ENCODE peak calls at places on chromosomes 11 and 22, in eight cellular contexts. One of them, this sample, is unnamed.

GRCh38 chr11:131597875-131598274 is 227.5 kb downstream of the NTM start:
- DNase-seq in prostate gland: no peak
- DNase-seq in A549: no peak
- DNase-seq in lower leg skin: no peak
- DNase-seq in testis: no peak
- DNase-seq in GM12891: no peak
- DNase-seq in heart left ventricle: no peak
- DNase-seq in uterus: no peak
- DNase-seq in this sample: no peak

GRCh38 chr11:78806214-78807004 is 231.7 kb upstream of the NARS2 start:
- DNase-seq in prostate gland: no peak
- DNase-seq in A549: no peak
- DNase-seq in lower leg skin: no peak
- DNase-seq in testis: no peak
- DNase-seq in GM12891: no peak
- DNase-seq in heart left ventricle: no peak
- DNase-seq in uterus: no peak
- DNase-seq in this sample: no peak

GRCh38 chr11:104028476-104028875 is 8.0 kb upstream of the DDI1 start:
- DNase-seq in prostate gland: no peak
- DNase-seq in A549: no peak
- DNase-seq in lower leg skin: no peak
- DNase-seq in testis: no peak
- DNase-seq in GM12891: no peak
- DNase-seq in heart left ventricle: no peak
- DNase-seq in uterus: no peak
- DNase-seq in this sample: no peak

GRCh38 chr11:68430801-68431200 is 29.8 kb upstream of the PPP6R3 start:
- DNase-seq in prostate gland: no peak
- DNase-seq in A549: no peak
- DNase-seq in lower leg skin: no peak
- DNase-seq in testis: no peak
- DNase-seq in GM12891: no peak
- DNase-seq in heart left ventricle: no peak
- DNase-seq in uterus: no peak
- DNase-seq in this sample: no peak

GRCh38 chr22:26170795-26171194 is 1.5 kb downstream of the SEZ6L start:
- DNase-seq in prostate gland: no peak
- DNase-seq in A549: no peak
- DNase-seq in lower leg skin: no peak
- DNase-seq in testis: peak
- DNase-seq in GM12891: no peak
- DNase-seq in heart left ventricle: no peak
- DNase-seq in uterus: no peak
- DNase-seq in this sample: peak

GRCh38 chr11:124762624-124763155 is 600 bp upstream of the ESAM start:
- DNase-seq in prostate gland: no peak
- DNase-seq in A549: no peak
- DNase-seq in lower leg skin: no peak
- DNase-seq in testis: no peak
- DNase-seq in GM12891: no peak
- DNase-seq in heart left ventricle: no peak
- DNase-seq in uterus: no peak
- DNase-seq in this sample: no peak

GRCh38 chr11:19980957-19981669 is 179.2 kb downstream of the DBX1 start:
- DNase-seq in prostate gland: peak
- DNase-seq in A549: no peak
- DNase-seq in lower leg skin: no peak
- DNase-seq in testis: no peak
- DNase-seq in GM12891: no peak
- DNase-seq in heart left ventricle: no peak
- DNase-seq in uterus: peak
- DNase-seq in this sample: peak

GRCh38 chr11:113967361-113967760 is 7.5 kb upstream of the HTR3A start:
- DNase-seq in prostate gland: no peak
- DNase-seq in A549: no peak
- DNase-seq in lower leg skin: no peak
- DNase-seq in testis: no peak
- DNase-seq in GM12891: no peak
- DNase-seq in heart left ventricle: no peak
- DNase-seq in uterus: no peak
- DNase-seq in this sample: no peak

GRCh38 chr11:119089319-119089718 is 4.6 kb downstream of the HMBS start:
- DNase-seq in prostate gland: no peak
- DNase-seq in A549: no peak
- DNase-seq in lower leg skin: no peak
- DNase-seq in testis: no peak
- DNase-seq in GM12891: no peak
- DNase-seq in heart left ventricle: no peak
- DNase-seq in uterus: no peak
- DNase-seq in this sample: no peak

GRCh38 chr11:119087747-119088241 is 3.1 kb downstream of the HMBS start:
- DNase-seq in prostate gland: no peak
- DNase-seq in A549: no peak
- DNase-seq in lower leg skin: no peak
- DNase-seq in testis: no peak
- DNase-seq in GM12891: no peak
- DNase-seq in heart left ventricle: no peak
- DNase-seq in uterus: no peak
- DNase-seq in this sample: peak

GRCh38 chr11:119081682-119082081 is 3.0 kb upstream of the HMBS start:
- DNase-seq in prostate gland: no peak
- DNase-seq in A549: no peak
- DNase-seq in lower leg skin: no peak
- DNase-seq in testis: peak
- DNase-seq in GM12891: no peak
- DNase-seq in heart left ventricle: no peak
- DNase-seq in uterus: no peak
- DNase-seq in this sample: no peak

GRCh38 chr11:119085523-119085878 is 820 bp downstream of the HMBS start:
- DNase-seq in prostate gland: no peak
- DNase-seq in A549: no peak
- DNase-seq in lower leg skin: no peak
- DNase-seq in testis: no peak
- DNase-seq in GM12891: no peak
- DNase-seq in heart left ventricle: no peak
- DNase-seq in uterus: no peak
- DNase-seq in this sample: peak

DNA sequence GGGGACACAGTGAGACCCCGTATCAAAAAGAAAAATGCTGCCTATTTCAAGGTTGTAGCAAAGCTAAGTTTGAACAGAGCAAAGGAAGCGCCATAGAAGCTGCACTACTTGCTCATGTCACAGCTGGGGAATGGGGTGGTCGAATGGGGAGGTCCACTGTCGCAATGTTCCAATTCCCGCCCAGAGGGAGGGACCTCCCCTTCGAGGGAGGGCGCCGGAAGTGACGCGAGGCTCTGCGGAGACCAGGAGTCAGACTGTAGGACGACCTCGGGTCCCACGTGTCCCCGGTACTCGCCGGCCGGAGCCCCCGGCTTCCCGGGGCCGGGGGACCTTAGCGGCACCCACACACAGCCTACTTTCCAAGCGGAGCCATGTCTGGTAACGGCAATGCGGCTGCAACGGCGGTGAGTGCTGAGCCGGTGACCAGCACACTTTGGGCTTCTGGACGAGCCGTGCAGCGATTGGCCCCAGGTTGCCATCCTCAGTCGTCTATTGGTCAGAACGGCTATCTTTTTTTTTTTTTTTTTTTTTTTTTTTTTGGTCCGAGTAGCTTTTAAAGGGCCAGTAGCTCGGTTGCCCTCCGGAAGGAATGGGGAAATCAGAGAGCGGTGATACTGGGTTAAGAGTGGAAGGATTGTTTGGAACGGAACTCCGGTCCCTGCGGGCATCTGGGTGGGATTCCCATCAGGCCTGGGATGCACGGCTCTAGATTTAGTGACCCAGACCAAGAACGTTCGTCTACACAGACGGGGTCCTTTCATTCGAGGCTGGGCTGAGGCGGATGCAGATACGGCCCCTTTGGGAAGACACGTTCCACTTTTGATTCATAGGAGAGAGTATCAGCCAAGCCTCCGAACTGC is at the start of gene HMBS:
- DNase-seq in prostate gland: peak
- DNase-seq in A549: peak
- DNase-seq in lower leg skin: peak
- DNase-seq in testis: peak
- DNase-seq in GM12891: peak
- DNase-seq in heart left ventricle: peak
- DNase-seq in uterus: peak
- DNase-seq in this sample: peak
- TF ChIP-seq POLR2A in prostate gland: no peak
- TF ChIP-seq POLR2A in A549: peak
- TF ChIP-seq POLR2A in lower leg skin: no peak
- TF ChIP-seq POLR2A in testis: no peak
- TF ChIP-seq POLR2A in GM12891: peak
- TF ChIP-seq POLR2A in heart left ventricle: no peak
- TF ChIP-seq POLR2A in uterus: peak
- TF ChIP-seq POLR2A in this sample: peak

DNA sequence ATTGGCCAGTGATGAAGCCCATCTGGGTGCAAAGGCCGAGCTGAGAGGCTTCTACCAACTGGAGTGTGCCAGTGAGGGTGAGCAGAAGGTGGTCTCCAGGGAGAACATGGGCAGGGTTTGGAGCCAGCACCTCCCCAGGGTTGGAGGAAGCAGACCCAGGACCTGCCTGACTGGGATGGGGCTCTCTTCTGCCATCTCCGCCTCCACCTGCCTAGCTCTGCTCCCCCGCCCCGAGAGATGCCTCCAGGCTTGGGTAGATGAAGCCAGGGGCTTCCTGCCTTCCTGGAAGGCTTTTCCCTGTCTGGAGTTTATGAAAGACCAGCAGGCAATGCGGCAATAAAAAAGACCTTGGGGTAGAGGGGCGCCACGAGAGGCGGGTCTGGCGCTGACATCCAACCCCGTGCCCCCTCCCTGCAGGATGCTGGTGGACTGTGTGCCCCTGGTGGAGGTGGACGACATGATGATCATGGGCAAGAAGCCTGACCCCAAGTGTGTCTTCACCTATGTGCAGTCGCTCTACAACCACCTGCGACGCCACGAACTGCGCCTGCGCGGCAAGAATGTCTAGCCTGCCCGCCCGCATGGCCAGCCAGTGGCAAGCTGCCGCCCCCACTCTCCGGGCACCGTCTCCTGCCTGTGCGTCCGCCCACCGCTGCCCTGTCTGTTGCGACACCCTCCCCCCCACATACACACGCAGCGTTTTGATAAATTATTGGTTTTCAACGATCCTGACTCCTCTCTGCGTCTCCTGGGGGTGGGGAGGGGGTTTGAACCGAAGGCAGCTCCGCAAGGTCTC is 3.3 kb downstream of the SELENOM start:
- DNase-seq in prostate gland: no peak
- DNase-seq in A549: no peak
- DNase-seq in lower leg skin: no peak
- DNase-seq in testis: peak
- DNase-seq in GM12891: no peak
- DNase-seq in heart left ventricle: peak
- DNase-seq in uterus: peak
- DNase-seq in this sample: no peak
- TF ChIP-seq POLR2A in prostate gland: no peak
- TF ChIP-seq POLR2A in A549: no peak
- TF ChIP-seq POLR2A in lower leg skin: no peak
- TF ChIP-seq POLR2A in testis: no peak
- TF ChIP-seq POLR2A in GM12891: no peak
- TF ChIP-seq POLR2A in heart left ventricle: no peak
- TF ChIP-seq POLR2A in uterus: peak
- TF ChIP-seq POLR2A in this sample: no peak

GRCh38 chr11:80815752-80816453 is 1375.1 kb upstream of the TENM4 start:
- DNase-seq in prostate gland: no peak
- DNase-seq in A549: no peak
- DNase-seq in lower leg skin: no peak
- DNase-seq in testis: no peak
- DNase-seq in GM12891: no peak
- DNase-seq in heart left ventricle: no peak
- DNase-seq in uterus: no peak
- DNase-seq in this sample: no peak
- TF ChIP-seq POLR2A in prostate gland: no peak
- TF ChIP-seq POLR2A in A549: no peak
- TF ChIP-seq POLR2A in lower leg skin: no peak
- TF ChIP-seq POLR2A in testis: no peak
- TF ChIP-seq POLR2A in GM12891: no peak
- TF ChIP-seq POLR2A in heart left ventricle: no peak
- TF ChIP-seq POLR2A in uterus: no peak
- TF ChIP-seq POLR2A in this sample: no peak

GRCh38 chr11:33358150-33358831 is 101.1 kb downstream of the HIPK3 start:
- DNase-seq in prostate gland: no peak
- DNase-seq in A549: no peak
- DNase-seq in lower leg skin: no peak
- DNase-seq in testis: no peak
- DNase-seq in GM12891: no peak
- DNase-seq in heart left ventricle: no peak
- DNase-seq in uterus: no peak
- DNase-seq in this sample: no peak
- TF ChIP-seq POLR2A in prostate gland: no peak
- TF ChIP-seq POLR2A in A549: no peak
- TF ChIP-seq POLR2A in lower leg skin: no peak
- TF ChIP-seq POLR2A in testis: no peak
- TF ChIP-seq POLR2A in GM12891: no peak
- TF ChIP-seq POLR2A in heart left ventricle: no peak
- TF ChIP-seq POLR2A in uterus: no peak
- TF ChIP-seq POLR2A in this sample: no peak

GRCh38 chr22:36409911-36410756 is 22.4 kb upstream of the MYH9 start:
- DNase-seq in prostate gland: peak
- DNase-seq in A549: no peak
- DNase-seq in lower leg skin: peak
- DNase-seq in testis: peak
- DNase-seq in GM12891: peak
- DNase-seq in heart left ventricle: peak
- DNase-seq in uterus: peak
- DNase-seq in this sample: peak
- TF ChIP-seq POLR2A in prostate gland: peak
- TF ChIP-seq POLR2A in A549: no peak
- TF ChIP-seq POLR2A in lower leg skin: no peak
- TF ChIP-seq POLR2A in testis: no peak
- TF ChIP-seq POLR2A in GM12891: no peak
- TF ChIP-seq POLR2A in heart left ventricle: no peak
- TF ChIP-seq POLR2A in uterus: peak
- TF ChIP-seq POLR2A in this sample: no peak

DNA sequence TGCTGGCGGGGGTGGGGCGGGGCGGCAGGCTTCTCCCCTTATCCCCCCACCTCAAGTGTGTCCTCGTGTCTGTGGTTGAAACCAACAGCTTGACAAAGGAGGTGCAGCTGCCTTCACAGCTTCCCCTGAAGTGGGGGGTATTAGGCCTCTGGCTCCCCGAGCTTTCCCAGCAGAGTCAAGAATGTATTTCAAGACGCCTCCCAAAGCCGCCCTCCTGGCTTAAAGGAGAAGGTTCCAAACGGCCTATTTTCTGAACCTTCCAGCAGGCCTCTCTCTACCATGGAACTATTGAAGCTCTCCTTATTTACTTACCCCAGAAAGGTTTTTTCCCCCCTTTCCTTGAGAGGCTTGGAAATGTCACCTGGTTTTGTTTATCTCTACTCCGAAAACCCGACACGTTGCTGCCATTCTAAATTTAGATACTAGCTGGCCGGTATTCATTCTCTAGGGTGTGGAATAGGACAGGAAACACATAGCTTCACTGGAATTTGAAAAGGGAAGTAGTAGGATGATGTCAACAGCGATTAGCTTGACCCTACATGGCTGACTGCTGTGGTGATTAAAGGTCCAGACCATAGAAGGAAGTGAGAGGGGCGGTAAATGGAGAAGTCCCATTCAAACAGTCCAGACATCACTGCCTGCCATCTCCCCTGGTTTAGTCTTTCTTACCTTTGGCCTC is 663 bp upstream of the PICALM start:
- DNase-seq in prostate gland: peak
- DNase-seq in A549: peak
- DNase-seq in lower leg skin: peak
- DNase-seq in testis: peak
- DNase-seq in GM12891: no peak
- DNase-seq in heart left ventricle: peak
- DNase-seq in uterus: peak
- DNase-seq in this sample: no peak
- TF ChIP-seq POLR2A in prostate gland: no peak
- TF ChIP-seq POLR2A in A549: peak
- TF ChIP-seq POLR2A in lower leg skin: no peak
- TF ChIP-seq POLR2A in testis: no peak
- TF ChIP-seq POLR2A in GM12891: peak
- TF ChIP-seq POLR2A in heart left ventricle: no peak
- TF ChIP-seq POLR2A in uterus: no peak
- TF ChIP-seq POLR2A in this sample: peak

This sample was measured in erythroblast.